ENCODE peak calls at places on chromosome 15, in ten cellular contexts. One of them, this sample, is unnamed.

GRCh38 chr15:68231102-68231818 is 1.7 kb upstream of the CLN6 start:
- DNase-seq in ovary: no peak
- DNase-seq in IMR-90: no peak
- DNase-seq in breast epithelium: no peak
- DNase-seq in gastrocnemius medialis: no peak
- DNase-seq in transverse colon: no peak
- DNase-seq in body of pancreas: no peak
- DNase-seq in adrenal gland: no peak
- DNase-seq in right lobe of liver: no peak
- DNase-seq in heart left ventricle: no peak
- DNase-seq in this sample: no peak

GRCh38 chr15:43402255-43402654 is 31.4 kb downstream of the TUBGCP4 start:
- DNase-seq in ovary: no peak
- DNase-seq in IMR-90: no peak
- DNase-seq in breast epithelium: no peak
- DNase-seq in gastrocnemius medialis: no peak
- DNase-seq in transverse colon: no peak
- DNase-seq in body of pancreas: no peak
- DNase-seq in adrenal gland: no peak
- DNase-seq in right lobe of liver: no peak
- DNase-seq in heart left ventricle: no peak
- DNase-seq in this sample: no peak

GRCh38 chr15:101288905-101289513 is 6.0 kb downstream of the SNRPA1 start:
- DNase-seq in ovary: no peak
- DNase-seq in IMR-90: peak
- DNase-seq in breast epithelium: no peak
- DNase-seq in gastrocnemius medialis: no peak
- DNase-seq in transverse colon: no peak
- DNase-seq in body of pancreas: no peak
- DNase-seq in adrenal gland: no peak
- DNase-seq in right lobe of liver: no peak
- DNase-seq in heart left ventricle: no peak
- DNase-seq in this sample: no peak

GRCh38 chr15:20340331-20340811 is 201.2 kb downstream of the GOLGA6L6 start:
- DNase-seq in ovary: peak
- DNase-seq in IMR-90: peak
- DNase-seq in breast epithelium: peak
- DNase-seq in gastrocnemius medialis: no peak
- DNase-seq in transverse colon: no peak
- DNase-seq in body of pancreas: no peak
- DNase-seq in adrenal gland: peak
- DNase-seq in right lobe of liver: peak
- DNase-seq in heart left ventricle: peak
- DNase-seq in this sample: no peak

GRCh38 chr15:99090938-99091337 is 13.9 kb upstream of the SYNM start:
- DNase-seq in ovary: no peak
- DNase-seq in IMR-90: no peak
- DNase-seq in breast epithelium: peak
- DNase-seq in gastrocnemius medialis: peak
- DNase-seq in transverse colon: no peak
- DNase-seq in body of pancreas: no peak
- DNase-seq in adrenal gland: no peak
- DNase-seq in right lobe of liver: no peak
- DNase-seq in heart left ventricle: no peak
- DNase-seq in this sample: no peak

GRCh38 chr15:73818308-73818985 is 54.9 kb upstream of the TBC1D21 start:
- DNase-seq in ovary: no peak
- DNase-seq in IMR-90: no peak
- DNase-seq in breast epithelium: no peak
- DNase-seq in gastrocnemius medialis: no peak
- DNase-seq in transverse colon: no peak
- DNase-seq in body of pancreas: no peak
- DNase-seq in adrenal gland: no peak
- DNase-seq in right lobe of liver: no peak
- DNase-seq in heart left ventricle: no peak
- DNase-seq in this sample: no peak

GRCh38 chr15:97960364-97961066 is at the start of gene ARRDC4:
- DNase-seq in ovary: peak
- DNase-seq in IMR-90: peak
- DNase-seq in breast epithelium: peak
- DNase-seq in gastrocnemius medialis: peak
- DNase-seq in transverse colon: peak
- DNase-seq in body of pancreas: peak
- DNase-seq in adrenal gland: peak
- DNase-seq in right lobe of liver: peak
- DNase-seq in heart left ventricle: peak
- DNase-seq in this sample: peak

GRCh38 chr15:73305331-73306211 is 63.2 kb downstream of the HCN4 start:
- DNase-seq in ovary: no peak
- DNase-seq in IMR-90: peak
- DNase-seq in breast epithelium: no peak
- DNase-seq in gastrocnemius medialis: no peak
- DNase-seq in transverse colon: peak
- DNase-seq in body of pancreas: peak
- DNase-seq in adrenal gland: peak
- DNase-seq in right lobe of liver: no peak
- DNase-seq in heart left ventricle: peak
- DNase-seq in this sample: peak

GRCh38 chr15:75508741-75509532 is 57.4 kb upstream of the SIN3A start:
- DNase-seq in ovary: no peak
- DNase-seq in IMR-90: peak
- DNase-seq in breast epithelium: no peak
- DNase-seq in gastrocnemius medialis: no peak
- DNase-seq in transverse colon: no peak
- DNase-seq in body of pancreas: peak
- DNase-seq in adrenal gland: peak
- DNase-seq in right lobe of liver: no peak
- DNase-seq in heart left ventricle: no peak
- DNase-seq in this sample: no peak

DNA sequence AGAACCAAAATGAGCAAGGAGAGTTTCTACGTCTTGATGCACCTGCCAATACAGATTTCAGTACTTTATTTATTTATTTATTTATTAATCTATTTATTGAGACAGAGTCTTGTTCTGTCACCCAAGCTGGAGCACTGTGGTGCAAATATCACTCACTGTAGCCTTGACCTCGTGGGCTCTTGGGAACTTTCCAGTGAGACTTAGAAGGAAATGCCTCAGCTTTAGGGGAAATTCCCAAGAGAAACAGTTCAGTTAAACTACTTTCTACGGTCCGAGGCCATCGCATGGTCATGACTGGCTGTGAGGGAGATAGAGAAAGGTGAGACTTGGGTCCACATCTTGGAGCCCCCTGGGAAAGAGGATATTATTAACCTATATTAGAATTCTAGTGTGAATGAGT is 47.0 kb upstream of the HERC1 start:
- DNase-seq in ovary: no peak
- DNase-seq in IMR-90: peak
- DNase-seq in breast epithelium: no peak
- DNase-seq in gastrocnemius medialis: no peak
- DNase-seq in transverse colon: no peak
- DNase-seq in body of pancreas: no peak
- DNase-seq in adrenal gland: peak
- DNase-seq in right lobe of liver: no peak
- DNase-seq in heart left ventricle: no peak
- DNase-seq in this sample: no peak
- TF ChIP-seq POLR2A in ovary: no peak
- TF ChIP-seq POLR2A in IMR-90: no peak
- TF ChIP-seq POLR2A in breast epithelium: no peak
- TF ChIP-seq POLR2A in gastrocnemius medialis: no peak
- TF ChIP-seq POLR2A in transverse colon: no peak
- TF ChIP-seq POLR2A in body of pancreas: no peak
- TF ChIP-seq POLR2A in adrenal gland: no peak
- TF ChIP-seq POLR2A in right lobe of liver: no peak
- TF ChIP-seq POLR2A in heart left ventricle: no peak
- TF ChIP-seq POLR2A in this sample: no peak

GRCh38 chr15:34338347-34338746 is 766 bp upstream of the SLC12A6 start:
- DNase-seq in ovary: no peak
- DNase-seq in IMR-90: no peak
- DNase-seq in breast epithelium: no peak
- DNase-seq in gastrocnemius medialis: no peak
- DNase-seq in transverse colon: no peak
- DNase-seq in body of pancreas: no peak
- DNase-seq in adrenal gland: no peak
- DNase-seq in right lobe of liver: no peak
- DNase-seq in heart left ventricle: no peak
- DNase-seq in this sample: no peak

GRCh38 chr15:34341922-34342736 is 807 bp downstream of the NOP10 start:
- DNase-seq in ovary: no peak
- DNase-seq in IMR-90: no peak
- DNase-seq in breast epithelium: no peak
- DNase-seq in gastrocnemius medialis: no peak
- DNase-seq in transverse colon: no peak
- DNase-seq in body of pancreas: no peak
- DNase-seq in adrenal gland: no peak
- DNase-seq in right lobe of liver: no peak
- DNase-seq in heart left ventricle: no peak
- DNase-seq in this sample: no peak

GRCh38 chr15:34347951-34348638 is 5.0 kb downstream of the NUTM1 start:
- DNase-seq in ovary: no peak
- DNase-seq in IMR-90: no peak
- DNase-seq in breast epithelium: no peak
- DNase-seq in gastrocnemius medialis: no peak
- DNase-seq in transverse colon: no peak
- DNase-seq in body of pancreas: no peak
- DNase-seq in adrenal gland: no peak
- DNase-seq in right lobe of liver: no peak
- DNase-seq in heart left ventricle: no peak
- DNase-seq in this sample: no peak

GRCh38 chr15:34337557-34338306 is at the start of gene SLC12A6:
- DNase-seq in ovary: peak
- DNase-seq in IMR-90: peak
- DNase-seq in breast epithelium: peak
- DNase-seq in gastrocnemius medialis: peak
- DNase-seq in transverse colon: peak
- DNase-seq in body of pancreas: peak
- DNase-seq in adrenal gland: peak
- DNase-seq in right lobe of liver: peak
- DNase-seq in heart left ventricle: peak
- DNase-seq in this sample: peak

GRCh38 chr15:34342737-34343575 is at the start of the genes NOP10 and NUTM1:
- DNase-seq in ovary: peak
- DNase-seq in IMR-90: peak
- DNase-seq in breast epithelium: peak
- DNase-seq in gastrocnemius medialis: peak
- DNase-seq in transverse colon: peak
- DNase-seq in body of pancreas: peak
- DNase-seq in adrenal gland: peak
- DNase-seq in right lobe of liver: peak
- DNase-seq in heart left ventricle: peak
- DNase-seq in this sample: peak
- TF ChIP-seq POLR2A in ovary: peak
- TF ChIP-seq POLR2A in IMR-90: peak
- TF ChIP-seq POLR2A in breast epithelium: peak
- TF ChIP-seq POLR2A in gastrocnemius medialis: peak
- TF ChIP-seq POLR2A in transverse colon: peak
- TF ChIP-seq POLR2A in body of pancreas: peak
- TF ChIP-seq POLR2A in adrenal gland: no peak
- TF ChIP-seq POLR2A in right lobe of liver: peak
- TF ChIP-seq POLR2A in heart left ventricle: peak
- TF ChIP-seq POLR2A in this sample: peak

DNA sequence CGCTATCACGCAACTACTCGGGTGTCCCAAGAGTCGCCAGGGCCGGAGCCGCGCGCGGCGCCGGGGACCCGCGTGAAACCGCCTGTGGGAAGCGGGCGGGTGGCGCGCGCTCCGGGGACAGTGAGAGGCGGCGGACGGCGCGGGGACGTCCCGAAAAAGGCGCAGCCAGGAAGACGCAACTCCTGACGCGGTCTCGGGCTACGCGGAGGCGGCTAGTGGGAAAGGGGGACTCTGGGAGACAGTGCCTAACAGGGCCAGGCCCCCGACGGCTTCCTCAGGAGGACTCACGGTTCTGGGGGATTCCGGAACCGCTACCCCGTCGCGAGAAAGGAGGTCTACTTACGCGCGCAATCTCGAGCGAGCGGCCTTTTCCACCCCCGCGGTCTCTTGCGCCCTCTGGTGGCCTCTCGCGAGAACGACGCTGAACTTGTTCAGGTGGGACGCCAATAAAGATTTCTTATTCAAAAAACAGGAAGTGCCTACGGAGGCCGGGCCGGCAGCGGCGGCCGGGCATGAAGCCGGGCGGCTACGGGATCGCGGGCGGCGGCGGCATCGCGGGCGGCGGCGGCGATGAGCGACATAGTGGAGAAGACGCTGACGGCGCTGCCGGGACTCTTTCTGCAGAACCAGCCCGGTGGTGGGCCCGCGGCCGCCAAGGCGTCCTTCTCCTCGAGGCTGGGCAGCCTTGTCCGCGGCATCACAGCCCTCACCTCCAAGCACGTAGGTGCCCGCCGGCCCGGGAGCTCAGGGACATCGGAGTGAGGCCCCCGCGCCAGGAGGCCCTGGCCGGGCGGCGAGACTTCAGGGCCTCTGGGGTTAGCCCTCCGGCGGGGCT is at the start of gene AP4E1:
- DNase-seq in ovary: peak
- DNase-seq in IMR-90: peak
- DNase-seq in breast epithelium: peak
- DNase-seq in gastrocnemius medialis: peak
- DNase-seq in transverse colon: peak
- DNase-seq in body of pancreas: peak
- DNase-seq in adrenal gland: peak
- DNase-seq in right lobe of liver: peak
- DNase-seq in heart left ventricle: peak
- DNase-seq in this sample: peak
- TF ChIP-seq POLR2A in ovary: peak
- TF ChIP-seq POLR2A in IMR-90: peak
- TF ChIP-seq POLR2A in breast epithelium: no peak
- TF ChIP-seq POLR2A in gastrocnemius medialis: peak
- TF ChIP-seq POLR2A in transverse colon: peak
- TF ChIP-seq POLR2A in body of pancreas: peak
- TF ChIP-seq POLR2A in adrenal gland: peak
- TF ChIP-seq POLR2A in right lobe of liver: peak
- TF ChIP-seq POLR2A in heart left ventricle: peak
- TF ChIP-seq POLR2A in this sample: peak

DNA sequence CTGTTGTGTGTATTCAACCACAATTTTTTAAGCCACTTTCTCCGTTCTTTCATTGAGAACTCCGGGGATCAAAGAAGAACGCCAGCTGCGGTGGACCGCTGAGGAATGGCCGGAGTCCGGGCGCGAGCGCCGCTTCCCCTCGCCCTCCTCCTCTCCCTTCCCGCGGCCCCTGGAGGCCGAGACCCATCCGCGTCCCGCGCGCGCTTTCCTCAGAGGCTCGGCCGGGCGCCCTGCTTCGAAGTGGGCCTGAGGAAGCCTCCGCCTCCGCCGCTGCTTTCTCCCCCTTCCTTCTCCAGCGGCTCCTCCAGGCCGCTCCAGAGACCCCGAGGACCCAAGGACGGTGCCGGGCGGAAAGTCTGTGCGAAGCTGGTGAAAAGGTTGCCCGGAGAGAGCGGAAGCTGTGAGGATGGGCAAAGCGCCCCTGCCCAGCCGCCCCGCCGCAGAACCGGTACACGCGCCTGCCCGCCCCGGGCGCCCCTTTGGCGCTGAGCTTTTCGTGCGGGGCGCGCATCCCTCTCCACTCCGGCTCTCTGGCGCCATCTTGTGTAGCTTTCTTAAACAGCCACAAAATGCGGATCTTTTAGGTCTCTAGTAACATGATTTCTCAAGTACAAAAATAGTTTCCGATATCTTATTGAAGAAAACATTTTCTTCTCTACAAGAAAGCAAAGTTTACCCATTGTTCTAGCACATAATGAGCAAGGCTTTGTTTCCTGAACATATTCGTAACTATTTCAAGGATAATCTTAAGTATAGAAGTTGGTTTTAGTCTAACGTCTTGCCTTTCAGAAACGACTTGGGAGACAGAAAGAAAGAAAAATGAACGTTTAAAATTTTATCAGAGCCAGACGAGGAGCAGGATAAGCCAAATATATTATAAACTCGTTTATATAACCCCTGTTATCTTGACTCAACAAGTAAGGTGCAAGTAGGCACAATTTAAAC is 59.2 kb upstream of the FAM174B start:
- DNase-seq in ovary: peak
- DNase-seq in IMR-90: peak
- DNase-seq in breast epithelium: peak
- DNase-seq in gastrocnemius medialis: peak
- DNase-seq in transverse colon: peak
- DNase-seq in body of pancreas: peak
- DNase-seq in adrenal gland: peak
- DNase-seq in right lobe of liver: peak
- DNase-seq in heart left ventricle: peak
- DNase-seq in this sample: peak
- TF ChIP-seq POLR2A in ovary: peak
- TF ChIP-seq POLR2A in IMR-90: no peak
- TF ChIP-seq POLR2A in breast epithelium: no peak
- TF ChIP-seq POLR2A in gastrocnemius medialis: no peak
- TF ChIP-seq POLR2A in transverse colon: peak
- TF ChIP-seq POLR2A in body of pancreas: peak
- TF ChIP-seq POLR2A in adrenal gland: no peak
- TF ChIP-seq POLR2A in right lobe of liver: no peak
- TF ChIP-seq POLR2A in heart left ventricle: no peak
- TF ChIP-seq POLR2A in this sample: no peak